ENCODE peak calls at places on chromosomes 12 and 14, in nine cellular contexts. A is CD4-positive, alpha-beta memory T cell; B is psoas muscle; F is fibroblast of lung; Y is suprapubic skin; Z is transverse colon; K is IMR-90; D is uterus; U is CD8-positive, alpha-beta memory T cell. P is an unnamed sample.

GRCh38 chr12:69966839-69967238 is 141.8 kb downstream of the MYRFL start:
- DNase-seq in F (peak; percentile 23), B (no peak), U (no peak), A (no peak), Z (no peak), Y (no peak), D (no peak), K (peak; percentile 6), P (no peak)

GRCh38 chr14:95121911-95122696 is 35.2 kb downstream of the DICER1 start:
- DNase-seq in A (no peak), U (no peak), F (no peak), D (no peak), Z (no peak), K (no peak), B (no peak), Y (no peak), P (no peak)

GRCh38 chr12:117034691-117035090 is 64.5 kb downstream of the TESC start:
- DNase-seq in B (no peak), Z (no peak), K (no peak), Y (no peak), A (no peak), U (no peak), F (no peak), D (no peak), P (no peak)

GRCh38 chr14:23095196-23096108 is at the start of gene C14orf119:
- DNase-seq in Y (peak; percentile 100), B (peak; percentile 99), A (peak; percentile 100), U (peak; percentile 99), F (peak; percentile 98), K (peak; percentile 99), D (peak; percentile 100), Z (peak; percentile 100), P (peak; percentile 98)

GRCh38 chr14:51865953-51866747 is 5.7 kb downstream of the GNG2 start:
- DNase-seq in F (no peak), K (no peak), U (peak; percentile 32), D (no peak), Y (no peak), A (peak; percentile 64), B (no peak), Z (no peak), P (no peak)

GRCh38 chr12:89932950-89933349 is 224.3 kb upstream of the ATP2B1 start:
- DNase-seq in F (peak; percentile 66), Z (no peak), A (no peak), K (peak; percentile 47), Y (no peak), B (no peak), D (no peak), U (no peak), P (no peak)

GRCh38 chr12:53200458-53201169 is 6.4 kb downstream of the ITGB7 start:
- DNase-seq in U (no peak), A (no peak), K (no peak), Y (no peak), D (no peak), B (no peak), Z (no peak), F (no peak), P (no peak)

GRCh38 chr12:31991815-31992214 is 32.6 kb downstream of the RESF1 start:
- DNase-seq in K (no peak), B (no peak), A (no peak), U (no peak), F (no peak), Z (no peak), Y (no peak), D (no peak), P (no peak)

GRCh38 chr14:92890830-92891598 is 31.9 kb upstream of the CHGA start:
- DNase-seq in D (no peak), F (no peak), A (no peak), Z (no peak), K (no peak), B (no peak), U (no peak), Y (no peak), P (no peak)

GRCh38 chr12:97167598-97167997 is 260.5 kb downstream of the NEDD1 start:
- DNase-seq in K (no peak), B (no peak), F (peak; percentile 90), U (no peak), A (no peak), Z (no peak), Y (no peak), D (no peak), P (no peak)

GRCh38 chr12:97160277-97160676 is 253.2 kb downstream of the NEDD1 start:
- DNase-seq in Y (no peak), B (no peak), Z (no peak), U (no peak), K (no peak), F (no peak), A (no peak), D (no peak), P (no peak)

GRCh38 chr12:97168804-97169203 is 261.7 kb downstream of the NEDD1 start:
- DNase-seq in B (no peak), Y (no peak), F (no peak), D (no peak), Z (no peak), A (no peak), U (no peak), K (no peak), P (no peak)

GRCh38 chr12:97169922-97170321 is 262.9 kb downstream of the NEDD1 start:
- DNase-seq in K (no peak), Z (no peak), D (no peak), Y (no peak), F (no peak), U (no peak), A (no peak), B (no peak), P (no peak)

DNA sequence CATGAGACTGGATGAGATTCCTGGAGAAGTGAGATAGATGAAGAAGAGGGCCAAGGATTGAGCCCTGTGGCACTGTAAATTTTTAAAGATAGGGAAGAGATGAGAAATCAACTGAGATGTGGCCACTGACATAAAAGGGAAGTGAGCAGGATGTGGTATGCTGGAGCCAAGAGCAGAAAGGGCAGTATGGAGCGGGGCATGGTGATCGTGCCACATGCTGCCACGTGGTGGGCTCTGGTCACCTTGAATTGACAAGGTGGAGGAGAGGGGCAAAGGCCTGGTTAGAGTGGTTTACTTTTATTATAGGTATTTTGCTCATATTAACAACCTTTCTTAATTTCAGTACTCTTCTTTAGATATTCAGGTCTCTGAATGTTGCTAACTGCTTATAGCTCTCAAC is 257.9 kb downstream of the NEDD1 start:
- DNase-seq in A (no peak), F (no peak), U (no peak), Z (no peak), K (no peak), Y (no peak), D (no peak), B (no peak), P (no peak)
- H3K4me3 ChIP-seq in A (no peak overlapping the region), F (no peak overlapping the region), U (no peak overlapping the region), Z (no peak overlapping the region), K (no peak overlapping the region), Y (no peak overlapping the region), D (no peak overlapping the region), B (no peak overlapping the region), P (no peak overlapping the region)

DNA sequence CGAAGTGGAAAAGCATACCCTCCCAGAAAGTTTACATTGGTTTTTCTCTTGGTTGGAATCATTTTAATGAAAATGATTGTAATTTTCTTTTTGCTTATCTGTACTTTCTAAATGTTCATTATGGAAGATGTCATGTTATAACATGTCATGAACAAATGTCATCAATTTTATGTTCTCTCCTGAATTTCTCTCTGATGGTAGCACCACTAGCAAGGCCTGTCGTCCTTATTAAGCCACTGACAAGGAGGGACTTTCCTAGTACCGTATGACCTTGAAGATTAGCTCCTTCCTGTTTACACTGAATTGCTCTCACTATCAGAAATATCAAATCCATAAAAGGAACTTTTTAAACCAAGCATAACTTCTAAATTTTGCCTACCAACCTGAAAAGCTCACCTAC is 99.0 kb downstream of the ESR2 start:
- DNase-seq in B (no peak), K (peak; percentile 8), U (no peak), Z (no peak), A (peak; percentile 36), F (no peak), D (no peak), Y (no peak), P (no peak)
- H3K27ac ChIP-seq in B (peak overlapping the region; percentile 59), K (no peak overlapping the region), U (no peak overlapping the region), Z (no peak overlapping the region), A (peak overlapping the region; percentile 57), F (no peak overlapping the region), D (no peak overlapping the region), Y (no peak overlapping the region), P (no peak overlapping the region)

GRCh38 chr12:92076106-92076505 is 69.5 kb downstream of the BTG1 start:
- DNase-seq in D (no peak), F (peak; percentile 36), U (no peak), B (no peak), A (no peak), Z (no peak), Y (no peak), K (no peak), P (no peak)

GRCh38 chr12:92078167-92079053 is 67.2 kb downstream of the BTG1 start:
- DNase-seq in K (peak; percentile 96), D (no peak), F (peak; percentile 92), Z (peak; percentile 18), U (no peak), A (no peak), B (no peak), Y (peak; percentile 69), P (no peak)

GRCh38 chr12:92079054-92079385 is 66.6 kb downstream of the BTG1 start:
- DNase-seq in Y (no peak), K (no peak), D (no peak), Z (no peak), A (no peak), U (no peak), F (peak; percentile 41), B (no peak), P (no peak)

GRCh38 chr12:92075425-92075891 is 70.2 kb downstream of the BTG1 start:
- DNase-seq in K (peak; percentile 72), Y (no peak), D (no peak), B (no peak), Z (no peak), F (peak; percentile 88), U (no peak), A (no peak), P (no peak)

DNA sequence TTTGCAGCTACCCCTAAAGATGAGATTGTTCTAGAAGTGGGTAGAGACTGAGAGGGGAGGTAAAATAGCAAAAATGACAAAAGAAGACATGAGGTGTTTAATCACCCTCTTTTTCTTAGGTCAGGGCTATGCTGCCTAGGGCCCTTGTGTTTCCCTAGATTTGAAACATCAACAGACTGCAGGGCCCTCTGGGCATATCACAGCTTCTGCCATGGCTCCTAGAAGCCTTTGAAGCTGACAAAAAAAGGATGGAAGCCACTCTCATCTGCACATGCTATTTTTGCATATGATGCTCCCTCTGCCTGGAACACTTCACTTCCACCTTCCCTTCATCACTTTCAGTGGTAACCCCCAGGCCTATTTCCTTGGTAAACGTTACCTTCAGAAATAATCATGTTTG is 68.1 kb downstream of the BTG1 start:
- DNase-seq in B (no peak), F (no peak), Z (no peak), D (no peak), A (no peak), Y (no peak), U (no peak), K (no peak), P (no peak)
- H3K4me1 ChIP-seq in B (no peaks in the 10 kb centered on the region), F (peaks cover 26% of the 10 kb centered on the region), Z (no peaks in the 10 kb centered on the region), D (no peaks in the 10 kb centered on the region), A (peaks cover 32% of the 10 kb centered on the region), Y (peaks cover 46% of the 10 kb centered on the region), U (peaks cover 56% of the 10 kb centered on the region), K (peaks cover 26% of the 10 kb centered on the region), P (peaks cover 48% of the 10 kb centered on the region)

GRCh38 chr12:84723988-84724387 is 188.6 kb downstream of the SLC6A15 start:
- DNase-seq in Z (no peak), F (no peak), D (no peak), Y (no peak), U (no peak), B (no peak), A (no peak), K (no peak), P (no peak)

GRCh38 chr12:84718901-84719300 is 193.7 kb downstream of the SLC6A15 start:
- DNase-seq in Z (no peak), Y (no peak), B (no peak), A (no peak), D (no peak), F (no peak), K (no peak), U (no peak), P (no peak)

GRCh38 chr12:84719997-84720396 is 192.6 kb downstream of the SLC6A15 start:
- DNase-seq in A (no peak), Y (no peak), U (no peak), F (no peak), K (no peak), D (no peak), Z (no peak), B (no peak), P (no peak)
- H3K4me3 ChIP-seq in A (no peak overlapping the region), Y (no peak overlapping the region), U (no peak overlapping the region), F (no peak overlapping the region), K (no peak overlapping the region), D (no peak overlapping the region), Z (no peak overlapping the region), B (no peak overlapping the region), P (no peak overlapping the region)

P was measured in CD8-positive, alpha-beta T cell.